ENCODE peak calls at places on chromosomes 13 and 19, in nine cellular contexts. N, C, V, M, L, O, S, T and D are unnamed samples.

GRCh38 chr13:33292712-33293111 is 7.2 kb upstream of the STARD13 start:
- DNase-seq in M (no peak), O (no peak), V (no peak), N (no peak), L (no peak), C (no peak), S (no peak), T (no peak), D (no peak)

GRCh38 chr19:3818479-3818878 is 32.3 kb upstream of the MATK start:
- DNase-seq in L (no peak), V (peak), S (no peak), C (peak), O (peak), T (no peak), M (no peak), N (no peak), D (peak)

GRCh38 chr13:30443957-30444404 is 21.7 kb downstream of the UBE2L5 start:
- DNase-seq in T (no peak), M (no peak), S (no peak), V (no peak), C (no peak), O (no peak), N (no peak), L (no peak), D (no peak)

GRCh38 chr13:40363653-40364052 is 302.8 kb downstream of the FOXO1 start:
- DNase-seq in L (no peak), S (no peak), O (no peak), V (no peak), T (no peak), C (no peak), M (no peak), N (no peak), D (no peak)

GRCh38 chr13:50691176-50691681 is 152.3 kb downstream of the DLEU7 start:
- DNase-seq in T (no peak), V (no peak), L (no peak), O (no peak), M (no peak), S (no peak), C (no peak), N (no peak), D (no peak)

GRCh38 chr19:16541526-16542044 is 652 bp downstream of the CHERP start:
- DNase-seq in L (no peak), C (no peak), V (peak), N (no peak), S (no peak), M (no peak), O (no peak), T (no peak), D (peak)

GRCh38 chr13:74870865-74871264 is 611.1 kb downstream of the TBC1D4 start:
- DNase-seq in O (no peak), V (peak), L (no peak), T (no peak), C (no peak), M (no peak), N (no peak), S (no peak), D (no peak)

GRCh38 chr13:79909664-79910063 is 428.7 kb downstream of the NDFIP2 start:
- DNase-seq in S (no peak), L (no peak), C (no peak), O (no peak), V (no peak), M (no peak), T (no peak), N (no peak), D (no peak)

GRCh38 chr13:99320693-99321481 is 13.7 kb upstream of the GPR183 start:
- DNase-seq in C (peak), L (no peak), S (no peak), M (no peak), V (peak), T (no peak), N (no peak), O (peak), D (no peak)

GRCh38 chr19:18390075-18390909 is 4.3 kb downstream of the GDF15 start:
- DNase-seq in N (no peak), C (no peak), S (no peak), M (peak), O (no peak), T (no peak), L (no peak), V (no peak), D (no peak)

GRCh38 chr13:111213964-111214726 is 99.0 kb downstream of the ARHGEF7 start:
- DNase-seq in L (no peak), T (no peak), N (peak), O (no peak), M (no peak), S (no peak), V (no peak), C (no peak), D (no peak)

GRCh38 chr19:18392417-18392816 is 5.0 kb downstream of the LRRC25 start:
- DNase-seq in S (peak), V (no peak), L (no peak), C (no peak), O (peak), N (no peak), M (no peak), T (peak), D (no peak)

GRCh38 chr19:39444598-39445257 is 654 bp upstream of the SUPT5H start:
- DNase-seq in N (no peak), S (peak), C (no peak), V (peak), T (no peak), M (no peak), O (peak), L (no peak), D (no peak)

GRCh38 chr19:11694533-11695439 is 44.0 kb downstream of the ZNF823 start:
- DNase-seq in M (peak), T (peak), C (peak), L (peak), N (peak), V (peak), S (peak), O (peak), D (peak)

GRCh38 chr13:24682353-24682752 is 2.1 kb downstream of the ATP12A start:
- DNase-seq in L (no peak), M (no peak), O (no peak), V (no peak), C (no peak), N (peak), T (no peak), S (no peak), D (no peak)

GRCh38 chr13:20843177-20843576 is 59.4 kb downstream of the XPO4 start:
- DNase-seq in M (no peak), V (no peak), S (no peak), O (no peak), C (no peak), T (no peak), N (no peak), L (no peak), D (no peak)